ENCODE peak calls at places on chromosomes 5 and 9, in five cellular contexts. G, U, O, E and Z are unnamed samples.

GRCh38 chr5:61251874-61252642 is 80.0 kb upstream of the ZSWIM6 start:
- DNase-seq in G (no peak), U (no peak), O (no peak), E (no peak), Z (no peak)

GRCh38 chr5:116492016-116492623 is 82.5 kb downstream of the SEMA6A start:
- DNase-seq in G (no peak), U (no peak), O (no peak), E (no peak), Z (no peak)

GRCh38 chr9:137607141-137607857 is 1.8 kb downstream of the ARRDC1 start:
- DNase-seq in G (no peak), U (no peak), O (no peak), E (no peak), Z (peak; percentile 43)

GRCh38 chr5:116585227-116585626 is 10.6 kb upstream of the SEMA6A start:
- DNase-seq in G (no peak), U (no peak), O (no peak), E (no peak), Z (no peak)

GRCh38 chr5:173907686-173908371 is 19.7 kb downstream of the CPEB4 start:
- DNase-seq in G (no peak), U (no peak), O (no peak), E (no peak), Z (no peak)

GRCh38 chr9:18632624-18633407 is 158.9 kb downstream of the ADAMTSL1 start:
- DNase-seq in G (peak; percentile 70), U (no peak), O (no peak), E (no peak), Z (no peak)

GRCh38 chr5:11467588-11467987 is 436.7 kb downstream of the CTNND2 start:
- DNase-seq in G (no peak), U (no peak), O (no peak), E (no peak), Z (no peak)

GRCh38 chr9:112193562-112194288 is 18.6 kb upstream of the SUSD1 start:
- DNase-seq in G (no peak), U (no peak), O (peak; percentile 49), E (no peak), Z (no peak)

GRCh38 chr5:133611357-133612020 is 852 bp downstream of the FSTL4 start:
- DNase-seq in G (no peak), U (no peak), O (peak; percentile 54), E (no peak), Z (no peak)

GRCh38 chr9:134390537-134390936 is 64.3 kb downstream of the RXRA start:
- DNase-seq in G (no peak), U (no peak), O (no peak), E (no peak), Z (no peak)

GRCh38 chr9:71984388-71985069 is 73.1 kb downstream of the C9orf85 start:
- DNase-seq in G (peak; percentile 79), U (peak; percentile 42), O (no peak), E (no peak), Z (no peak)

GRCh38 chr5:133938039-133938821 is 30.2 kb downstream of the C5orf15 start:
- DNase-seq in G (peak; percentile 30), U (no peak), O (no peak), E (no peak), Z (no peak)

GRCh38 chr9:130060296-130060695 is 6.6 kb downstream of the GPR107 start:
- DNase-seq in G (no peak), U (no peak), O (no peak), E (no peak), Z (no peak)

GRCh38 chr5:17077447-17078233 is 139.8 kb upstream of the BASP1 start:
- DNase-seq in G (no peak), U (no peak), O (no peak), E (no peak), Z (no peak)

GRCh38 chr5:126220725-126221124 is 202.5 kb upstream of the GRAMD2B start:
- DNase-seq in G (no peak), U (no peak), O (no peak), E (no peak), Z (no peak)

GRCh38 chr5:174843263-174844250 is 119.2 kb downstream of the MSX2 start:
- DNase-seq in G (no peak), U (no peak), O (peak; percentile 58), E (no peak), Z (no peak)

GRCh38 chr5:177508217-177508611 is 1.4 kb downstream of the DOK3 start:
- DNase-seq in G (peak; percentile 76), U (no peak), O (no peak), E (no peak), Z (no peak)

GRCh38 chr9:85224301-85224700 is 517.5 kb downstream of the AGTPBP1 start:
- DNase-seq in G (no peak), U (no peak), O (no peak), E (no peak), Z (no peak)

GRCh38 chr9:130128251-130128650 is 44.0 kb upstream of the NCS1 start:
- DNase-seq in G (no peak), U (peak; percentile 31), O (no peak), E (no peak), Z (peak; percentile 45)

GRCh38 chr9:79952401-79952800 is 380.6 kb downstream of the TLE4 start:
- DNase-seq in G (no peak), U (no peak), O (no peak), E (no peak), Z (no peak)

GRCh38 chr5:137693307-137693950 is 42.5 kb downstream of the KLHL3 start:
- DNase-seq in G (no peak), U (no peak), O (no peak), E (no peak), Z (no peak)

GRCh38 chr5:14816374-14816998 is 55.1 kb downstream of the ANKH start:
- DNase-seq in G (no peak), U (no peak), O (no peak), E (no peak), Z (no peak)

GRCh38 chr5:80655231-80655784 is 525 bp upstream of the DHFR start:
- DNase-seq in G (no peak), U (no peak), O (no peak), E (no peak), Z (no peak)

GRCh38 chr9:35306281-35306680 is 144.5 kb downstream of the UNC13B start:
- DNase-seq in G (no peak), U (no peak), O (no peak), E (no peak), Z (no peak)

GRCh38 chr9:35303567-35303966 is 141.8 kb downstream of the UNC13B start:
- DNase-seq in G (no peak), U (no peak), O (no peak), E (no peak), Z (no peak)
- H3K36me3 ChIP-seq in G (no peaks in the 10 kb centered on the region), U (no peaks in the 10 kb centered on the region), O (no peaks in the 10 kb centered on the region), E (no peaks in the 10 kb centered on the region), Z (peaks cover 4% of the 10 kb centered on the region)

DNA sequence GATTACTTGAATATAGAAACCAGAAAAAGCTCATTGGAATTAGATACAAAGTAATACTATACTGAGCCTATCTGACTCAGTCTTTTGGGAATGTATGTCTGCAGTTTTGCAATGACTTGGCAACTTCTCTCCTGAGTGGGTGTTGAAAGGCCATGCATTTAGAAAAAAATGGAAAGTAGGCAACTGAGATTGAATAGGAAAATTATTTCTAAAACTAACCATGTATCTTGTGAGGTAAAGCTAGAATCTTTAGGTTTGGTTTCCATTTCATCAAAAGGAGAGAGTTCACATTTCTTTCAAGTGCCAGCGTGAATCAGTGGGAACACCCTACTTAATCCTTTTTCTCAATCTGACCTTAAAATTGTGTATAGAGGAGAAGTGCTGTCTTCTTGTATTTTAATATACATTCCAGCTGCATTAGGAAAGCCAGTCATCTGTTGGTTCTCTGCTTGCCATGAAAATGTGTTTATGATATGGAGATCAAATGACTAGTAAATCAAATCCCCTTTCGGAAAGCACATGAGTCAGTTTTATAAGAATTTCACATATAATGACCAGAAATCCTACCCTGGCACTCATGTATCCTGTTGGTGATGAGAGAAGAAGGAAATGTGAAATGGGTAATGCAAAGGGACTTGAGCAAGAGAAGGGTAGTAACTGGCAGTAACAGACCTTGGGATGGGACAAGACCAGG is 30.4 kb downstream of the NFX1 start:
- DNase-seq in G (no peak), U (no peak), O (no peak), E (no peak), Z (no peak)
- H3K36me3 ChIP-seq in G (peaks cover 15% of the 10 kb centered on the region), U (peaks cover 20% of the 10 kb centered on the region), O (no peaks in the 10 kb centered on the region), E (no peaks in the 10 kb centered on the region), Z (peaks cover 49% of the 10 kb centered on the region)

GRCh38 chr5:154800582-154800981 is 45.4 kb downstream of the LARP1 start:
- DNase-seq in G (no peak), U (no peak), O (no peak), E (no peak), Z (no peak)
- H3K36me3 ChIP-seq in G (peaks cover 13% of the 10 kb centered on the region), U (peaks cover 36% of the 10 kb centered on the region), O (peaks cover 8% of the 10 kb centered on the region), E (peaks cover 22% of the 10 kb centered on the region), Z (peaks cover 74% of the 10 kb centered on the region)

GRCh38 chr9:133201424-133202144 is 7.5 kb downstream of the OBP2B start:
- DNase-seq in G (peak; percentile 17), U (no peak), O (no peak), E (no peak), Z (no peak)

GRCh38 chr9:133200631-133201030 is 8.4 kb downstream of the OBP2B start:
- DNase-seq in G (peak; percentile 45), U (no peak), O (no peak), E (no peak), Z (no peak)

GRCh38 chr9:133202145-133202513 is 6.9 kb downstream of the OBP2B start:
- DNase-seq in G (peak; percentile 47), U (no peak), O (no peak), E (no peak), Z (no peak)

GRCh38 chr9:133202688-133203453 is 6.2 kb downstream of the OBP2B start:
- DNase-seq in G (peak; percentile 51), U (no peak), O (no peak), E (no peak), Z (no peak)

DNA sequence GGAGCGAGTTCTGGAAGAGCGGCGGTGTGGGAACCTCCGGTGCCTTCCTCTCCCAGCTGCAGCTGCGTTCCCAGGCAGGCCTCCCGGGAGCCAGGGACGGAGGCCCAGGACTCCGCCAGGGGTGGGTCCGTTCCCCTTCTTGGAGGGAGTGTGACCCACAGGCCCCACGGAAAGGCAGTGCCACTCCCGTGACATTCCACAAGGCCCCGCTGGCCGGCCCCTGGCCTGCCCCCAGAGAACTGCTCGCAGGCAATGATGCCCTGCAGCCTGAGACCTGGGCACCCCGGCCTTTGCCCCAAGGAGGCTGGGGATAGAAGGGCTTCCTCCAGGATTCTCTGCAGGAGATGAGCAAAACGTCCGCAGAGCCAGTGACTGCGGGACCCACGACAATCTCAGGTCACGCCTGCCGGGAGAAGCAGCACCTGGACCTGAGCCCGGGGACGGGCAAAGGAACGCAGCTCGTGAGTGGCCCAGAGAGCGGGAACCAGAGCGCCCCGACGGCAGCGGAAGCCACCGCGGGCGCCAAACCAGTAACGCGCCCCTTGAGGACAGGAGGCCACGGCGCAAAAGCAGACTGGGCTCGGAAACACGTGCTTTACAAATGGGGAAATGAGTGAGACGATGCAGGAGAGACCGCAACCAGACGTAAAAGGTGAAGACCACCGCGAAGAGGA is 9.3 kb downstream of the OBP2B start:
- DNase-seq in G (peak; percentile 83), U (peak; percentile 41), O (no peak), E (no peak), Z (peak; percentile 84)
- H3K36me3 ChIP-seq in G (no peaks in the 10 kb centered on the region), U (no peaks in the 10 kb centered on the region), O (no peaks in the 10 kb centered on the region), E (no peaks in the 10 kb centered on the region), Z (no peaks in the 10 kb centered on the region)

GRCh38 chr9:95085861-95086563 is 231.5 kb downstream of the FANCC start:
- DNase-seq in G (peak; percentile 70), U (no peak), O (no peak), E (peak; percentile 50), Z (peak; percentile 21)
- H3K36me3 ChIP-seq in G (peaks cover 6% of the 10 kb centered on the region), U (peaks cover 2% of the 10 kb centered on the region), O (no peaks in the 10 kb centered on the region), E (no peaks in the 10 kb centered on the region), Z (peaks cover 10% of the 10 kb centered on the region)